ENCODE peak calls at places on chromosome 11, in four cellular contexts. One of them, this sample, is unnamed.

GRCh38 chr11:74449369-74449931 is 17.9 kb downstream of the KCNE3 start:
- DNase-seq in T-helper 2 cell treated with Interferon-gamma antibody and Interleukin-4, amounts not matched to agents 5 μg/mL and 100 μg/mL, for 36 hours: peak
- DNase-seq in choroid plexus epithelial cell: peak
- DNase-seq in T-helper 1 cell: peak
- DNase-seq in this sample: peak

GRCh38 chr11:128848815-128849455 is 18.2 kb downstream of the KCNJ1 start:
- DNase-seq in T-helper 2 cell treated with Interferon-gamma antibody and Interleukin-4, amounts not matched to agents 5 μg/mL and 100 μg/mL, for 36 hours: peak
- DNase-seq in choroid plexus epithelial cell: peak
- DNase-seq in T-helper 1 cell: peak
- DNase-seq in this sample: peak

GRCh38 chr11:119702261-119702591 is 26.8 kb downstream of the NECTIN1 start:
- DNase-seq in T-helper 2 cell treated with Interferon-gamma antibody and Interleukin-4, amounts not matched to agents 5 μg/mL and 100 μg/mL, for 36 hours: no peak
- DNase-seq in choroid plexus epithelial cell: no peak
- DNase-seq in T-helper 1 cell: no peak
- DNase-seq in this sample: peak

GRCh38 chr11:33835143-33835878 is 56.6 kb downstream of the LMO2 start:
- DNase-seq in T-helper 1 cell: no peak
- DNase-seq in T-helper 2 cell treated with Interferon-gamma antibody and Interleukin-4, amounts not matched to agents 5 μg/mL and 100 μg/mL, for 36 hours: no peak
- DNase-seq in choroid plexus epithelial cell: peak
- DNase-seq in this sample: peak

GRCh38 chr11:108511851-108512474 is 13.8 kb upstream of the POGLUT3 start:
- DNase-seq in choroid plexus epithelial cell: peak
- DNase-seq in T-helper 1 cell: no peak
- DNase-seq in T-helper 2 cell treated with Interferon-gamma antibody and Interleukin-4, amounts not matched to agents 5 μg/mL and 100 μg/mL, for 36 hours: no peak
- DNase-seq in this sample: peak

GRCh38 chr11:134578807-134579708 is 167.0 kb upstream of the B3GAT1 start:
- DNase-seq in T-helper 2 cell treated with Interferon-gamma antibody and Interleukin-4, amounts not matched to agents 5 μg/mL and 100 μg/mL, for 36 hours: no peak
- DNase-seq in T-helper 1 cell: no peak
- DNase-seq in choroid plexus epithelial cell: no peak
- DNase-seq in this sample: no peak

GRCh38 chr11:118306556-118306955 is 2.0 kb downstream of the CD3E start:
- DNase-seq in T-helper 1 cell: no peak
- DNase-seq in T-helper 2 cell treated with Interferon-gamma antibody and Interleukin-4, amounts not matched to agents 5 μg/mL and 100 μg/mL, for 36 hours: peak
- DNase-seq in choroid plexus epithelial cell: no peak
- DNase-seq in this sample: no peak

GRCh38 chr11:15638386-15638787 is 523.7 kb downstream of the INSC start:
- DNase-seq in choroid plexus epithelial cell: no peak
- DNase-seq in T-helper 1 cell: no peak
- DNase-seq in T-helper 2 cell treated with Interferon-gamma antibody and Interleukin-4, amounts not matched to agents 5 μg/mL and 100 μg/mL, for 36 hours: no peak
- DNase-seq in this sample: no peak

GRCh38 chr11:36155770-36156485 is 133.3 kb downstream of the COMMD9 start:
- DNase-seq in T-helper 1 cell: no peak
- DNase-seq in choroid plexus epithelial cell: peak
- DNase-seq in T-helper 2 cell treated with Interferon-gamma antibody and Interleukin-4, amounts not matched to agents 5 μg/mL and 100 μg/mL, for 36 hours: no peak
- DNase-seq in this sample: peak

GRCh38 chr11:15108592-15109130 is 6.1 kb upstream of the INSC start:
- DNase-seq in T-helper 1 cell: no peak
- DNase-seq in choroid plexus epithelial cell: no peak
- DNase-seq in T-helper 2 cell treated with Interferon-gamma antibody and Interleukin-4, amounts not matched to agents 5 μg/mL and 100 μg/mL, for 36 hours: no peak
- DNase-seq in this sample: no peak

GRCh38 chr11:86632499-86633269 is 39.7 kb downstream of the ME3 start:
- DNase-seq in choroid plexus epithelial cell: peak
- DNase-seq in T-helper 1 cell: no peak
- DNase-seq in T-helper 2 cell treated with Interferon-gamma antibody and Interleukin-4, amounts not matched to agents 5 μg/mL and 100 μg/mL, for 36 hours: peak
- DNase-seq in this sample: peak

GRCh38 chr11:66870131-66870530 is 13.3 kb downstream of the LRFN4 start:
- DNase-seq in choroid plexus epithelial cell: no peak
- DNase-seq in T-helper 2 cell treated with Interferon-gamma antibody and Interleukin-4, amounts not matched to agents 5 μg/mL and 100 μg/mL, for 36 hours: no peak
- DNase-seq in T-helper 1 cell: no peak
- DNase-seq in this sample: no peak

GRCh38 chr11:16091862-16092261 is 264.5 kb downstream of the SOX6 start:
- DNase-seq in T-helper 2 cell treated with Interferon-gamma antibody and Interleukin-4, amounts not matched to agents 5 μg/mL and 100 μg/mL, for 36 hours: no peak
- DNase-seq in choroid plexus epithelial cell: no peak
- DNase-seq in T-helper 1 cell: no peak
- DNase-seq in this sample: peak

GRCh38 chr11:130475426-130476053 is 27.1 kb downstream of the ADAMTS15 start:
- DNase-seq in T-helper 1 cell: no peak
- DNase-seq in T-helper 2 cell treated with Interferon-gamma antibody and Interleukin-4, amounts not matched to agents 5 μg/mL and 100 μg/mL, for 36 hours: no peak
- DNase-seq in choroid plexus epithelial cell: no peak
- DNase-seq in this sample: no peak

GRCh38 chr11:118379497-118379896 is 20.1 kb downstream of the UBE4A start:
- DNase-seq in T-helper 1 cell: no peak
- DNase-seq in T-helper 2 cell treated with Interferon-gamma antibody and Interleukin-4, amounts not matched to agents 5 μg/mL and 100 μg/mL, for 36 hours: no peak
- DNase-seq in choroid plexus epithelial cell: no peak
- DNase-seq in this sample: no peak

GRCh38 chr11:75718406-75719088 is 909 bp downstream of the MOGAT2 start:
- DNase-seq in T-helper 2 cell treated with Interferon-gamma antibody and Interleukin-4, amounts not matched to agents 5 μg/mL and 100 μg/mL, for 36 hours: no peak
- DNase-seq in choroid plexus epithelial cell: no peak
- DNase-seq in T-helper 1 cell: no peak
- DNase-seq in this sample: no peak

GRCh38 chr11:134573857-134574256 is 161.8 kb upstream of the B3GAT1 start:
- DNase-seq in T-helper 1 cell: no peak
- DNase-seq in T-helper 2 cell treated with Interferon-gamma antibody and Interleukin-4, amounts not matched to agents 5 μg/mL and 100 μg/mL, for 36 hours: no peak
- DNase-seq in choroid plexus epithelial cell: no peak
- DNase-seq in this sample: no peak

GRCh38 chr11:118917488-118918127 is 8.1 kb downstream of the BCL9L start:
- DNase-seq in choroid plexus epithelial cell: peak
- DNase-seq in T-helper 2 cell treated with Interferon-gamma antibody and Interleukin-4, amounts not matched to agents 5 μg/mL and 100 μg/mL, for 36 hours: peak
- DNase-seq in T-helper 1 cell: peak
- DNase-seq in this sample: peak

GRCh38 chr11:120539681-120540369 is 28.3 kb downstream of the GRIK4 start:
- DNase-seq in T-helper 1 cell: no peak
- DNase-seq in T-helper 2 cell treated with Interferon-gamma antibody and Interleukin-4, amounts not matched to agents 5 μg/mL and 100 μg/mL, for 36 hours: no peak
- DNase-seq in choroid plexus epithelial cell: no peak
- DNase-seq in this sample: peak

GRCh38 chr11:40958707-40959106 is 500.7 kb downstream of the LRRC4C start:
- DNase-seq in choroid plexus epithelial cell: no peak
- DNase-seq in T-helper 1 cell: no peak
- DNase-seq in T-helper 2 cell treated with Interferon-gamma antibody and Interleukin-4, amounts not matched to agents 5 μg/mL and 100 μg/mL, for 36 hours: no peak
- DNase-seq in this sample: no peak

GRCh38 chr11:64092119-64092760 is 56.5 kb downstream of the FLRT1 start:
- DNase-seq in T-helper 2 cell treated with Interferon-gamma antibody and Interleukin-4, amounts not matched to agents 5 μg/mL and 100 μg/mL, for 36 hours: no peak
- DNase-seq in choroid plexus epithelial cell: no peak
- DNase-seq in T-helper 1 cell: no peak
- DNase-seq in this sample: no peak

GRCh38 chr11:81070948-81071347 is 1630.1 kb upstream of the TENM4 start:
- DNase-seq in choroid plexus epithelial cell: peak
- DNase-seq in T-helper 2 cell treated with Interferon-gamma antibody and Interleukin-4, amounts not matched to agents 5 μg/mL and 100 μg/mL, for 36 hours: no peak
- DNase-seq in T-helper 1 cell: no peak
- DNase-seq in this sample: no peak

GRCh38 chr11:134524201-134524600 is 112.2 kb upstream of the B3GAT1 start:
- DNase-seq in T-helper 1 cell: no peak
- DNase-seq in T-helper 2 cell treated with Interferon-gamma antibody and Interleukin-4, amounts not matched to agents 5 μg/mL and 100 μg/mL, for 36 hours: no peak
- DNase-seq in choroid plexus epithelial cell: no peak
- DNase-seq in this sample: no peak

GRCh38 chr11:102449651-102450570 is 2.7 kb downstream of the TMEM123 start:
- DNase-seq in choroid plexus epithelial cell: no peak
- DNase-seq in T-helper 1 cell: no peak
- DNase-seq in T-helper 2 cell treated with Interferon-gamma antibody and Interleukin-4, amounts not matched to agents 5 μg/mL and 100 μg/mL, for 36 hours: no peak
- DNase-seq in this sample: no peak

GRCh38 chr11:43549624-43550023 is 130.9 kb upstream of the HSD17B12 start:
- DNase-seq in choroid plexus epithelial cell: no peak
- DNase-seq in T-helper 1 cell: no peak
- DNase-seq in T-helper 2 cell treated with Interferon-gamma antibody and Interleukin-4, amounts not matched to agents 5 μg/mL and 100 μg/mL, for 36 hours: no peak
- DNase-seq in this sample: no peak

GRCh38 chr11:77410076-77410827 is 63.6 kb downstream of the PAK1 start:
- DNase-seq in T-helper 2 cell treated with Interferon-gamma antibody and Interleukin-4, amounts not matched to agents 5 μg/mL and 100 μg/mL, for 36 hours: no peak
- DNase-seq in choroid plexus epithelial cell: no peak
- DNase-seq in T-helper 1 cell: no peak
- DNase-seq in this sample: no peak

GRCh38 chr11:76408171-76408965 is 27.2 kb downstream of the GVQW3 start:
- DNase-seq in choroid plexus epithelial cell: no peak
- DNase-seq in T-helper 1 cell: no peak
- DNase-seq in T-helper 2 cell treated with Interferon-gamma antibody and Interleukin-4, amounts not matched to agents 5 μg/mL and 100 μg/mL, for 36 hours: no peak
- DNase-seq in this sample: no peak

GRCh38 chr11:10722307-10722706 is 28.7 kb upstream of the CTR9 start:
- DNase-seq in T-helper 1 cell: no peak
- DNase-seq in choroid plexus epithelial cell: no peak
- DNase-seq in T-helper 2 cell treated with Interferon-gamma antibody and Interleukin-4, amounts not matched to agents 5 μg/mL and 100 μg/mL, for 36 hours: no peak
- DNase-seq in this sample: no peak

GRCh38 chr11:68942090-68942620 is 38.5 kb downstream of the IGHMBP2 start:
- DNase-seq in T-helper 1 cell: no peak
- DNase-seq in T-helper 2 cell treated with Interferon-gamma antibody and Interleukin-4, amounts not matched to agents 5 μg/mL and 100 μg/mL, for 36 hours: no peak
- DNase-seq in choroid plexus epithelial cell: no peak
- DNase-seq in this sample: no peak

GRCh38 chr11:84498016-84498415 is 1129.1 kb downstream of the DLG2 start:
- DNase-seq in choroid plexus epithelial cell: peak
- DNase-seq in T-helper 1 cell: no peak
- DNase-seq in T-helper 2 cell treated with Interferon-gamma antibody and Interleukin-4, amounts not matched to agents 5 μg/mL and 100 μg/mL, for 36 hours: no peak
- DNase-seq in this sample: no peak

GRCh38 chr11:73980001-73980960 is 2.4 kb downstream of the UCP2 start:
- DNase-seq in T-helper 1 cell: peak
- DNase-seq in choroid plexus epithelial cell: peak
- DNase-seq in T-helper 2 cell treated with Interferon-gamma antibody and Interleukin-4, amounts not matched to agents 5 μg/mL and 100 μg/mL, for 36 hours: peak
- DNase-seq in this sample: peak

GRCh38 chr11:1153951-1154487 is 3.7 kb upstream of the MUC5AC start:
- DNase-seq in T-helper 1 cell: no peak
- DNase-seq in T-helper 2 cell treated with Interferon-gamma antibody and Interleukin-4, amounts not matched to agents 5 μg/mL and 100 μg/mL, for 36 hours: no peak
- DNase-seq in choroid plexus epithelial cell: peak
- DNase-seq in this sample: peak

GRCh38 chr11:68454767-68455166 is 5.8 kb upstream of the PPP6R3 start:
- DNase-seq in T-helper 1 cell: no peak
- DNase-seq in T-helper 2 cell treated with Interferon-gamma antibody and Interleukin-4, amounts not matched to agents 5 μg/mL and 100 μg/mL, for 36 hours: no peak
- DNase-seq in choroid plexus epithelial cell: no peak
- DNase-seq in this sample: no peak

GRCh38 chr11:127226959-127227358 is 226.4 kb upstream of the KIRREL3 start:
- DNase-seq in T-helper 2 cell treated with Interferon-gamma antibody and Interleukin-4, amounts not matched to agents 5 μg/mL and 100 μg/mL, for 36 hours: no peak
- DNase-seq in T-helper 1 cell: no peak
- DNase-seq in choroid plexus epithelial cell: no peak
- DNase-seq in this sample: no peak

GRCh38 chr11:121557348-121557747 is 104.6 kb upstream of the SORL1-AS1 start:
- DNase-seq in T-helper 1 cell: no peak
- DNase-seq in T-helper 2 cell treated with Interferon-gamma antibody and Interleukin-4, amounts not matched to agents 5 μg/mL and 100 μg/mL, for 36 hours: no peak
- DNase-seq in choroid plexus epithelial cell: no peak
- DNase-seq in this sample: peak